ENCODE peak calls at places on chromosome 14, in four cellular contexts. R is left ventricle myocardium inferior, F is NCI-H1694 treated with DMSO at 0.1 percent for 48 hours, K is HT-29. V is an unnamed sample.

GRCh38 chr14:59690426-59690825 is 113.8 kb upstream of the CCDC175 start:
- DNase-seq in R (no peak), F (no peak), K (no peak), V (no peak)

GRCh38 chr14:79177106-79177505 is 1006.9 kb downstream of the NRXN3 start:
- DNase-seq in R (no peak), F (no peak), K (no peak), V (no peak)

GRCh38 chr14:80872645-80873044 is 68.9 kb downstream of the CEP128 start:
- DNase-seq in R (no peak), F (no peak), K (no peak), V (no peak)

GRCh38 chr14:66360526-66360925 is 125.6 kb upstream of the CCDC196 start:
- DNase-seq in R (no peak), F (no peak), K (no peak), V (no peak)

GRCh38 chr14:78131201-78131600 is 39.0 kb upstream of the NRXN3 start:
- DNase-seq in R (no peak), F (no peak), K (no peak), V (no peak)

GRCh38 chr14:96187216-96188050 is 17.2 kb upstream of the BDKRB2 start:
- DNase-seq in R (no peak), F (no peak), K (no peak), V (no peak)

GRCh38 chr14:101074124-101075024 is 170.9 kb upstream of the RTL1 start:
- DNase-seq in R (no peak), F (no peak), K (no peak), V (no peak)

GRCh38 chr14:94367347-94367746 is 21.1 kb downstream of the SERPINA1 start:
- DNase-seq in R (no peak), F (no peak), K (no peak), V (peak)

GRCh38 chr14:70955543-70956480 is 48.6 kb downstream of the PCNX1 start:
- DNase-seq in R (no peak), F (peak), K (peak), V (no peak)

GRCh38 chr14:20934148-20934762 is 21.0 kb upstream of the RNASE2 start:
- DNase-seq in R (peak), F (no peak), K (peak), V (no peak)

GRCh38 chr14:76194327-76194726 is 42.6 kb downstream of the GPATCH2L start:
- DNase-seq in R (no peak), F (no peak), K (no peak), V (no peak)